ENCODE peak calls at places on chromosomes 7 and 10, in eight cellular contexts. I is activated naive CD4-positive, alpha-beta T cell treated with anti-CD3 and anti-CD28 coated beads, Interleukin-2, amount 50 U/mL, for 72 hours; V is neural progenitor cell; N is HCT116; T is A549; U is KG1; M is stimulated activated naive CD8-positive, alpha-beta T cell treated with anti-CD3 and anti-CD28 coated beads, Interleukin-15, amount 100 ng/mL, for 72 hours; Y is neural crest cell. G is an unnamed sample.

GRCh38 chr7:4204530-4205165 is 477.4 kb upstream of the FOXK1 start:
- DNase-seq in I (no peak), V (peak), N (no peak), T (peak), U (no peak), M (no peak), Y (no peak), G (no peak)

GRCh38 chr7:126079151-126079550 is 1149.5 kb upstream of the POT1 start:
- DNase-seq in I (no peak), V (peak), N (no peak), T (no peak), U (no peak), M (no peak), Y (no peak), G (no peak)

GRCh38 chr10:61744469-61744868 is 81.7 kb downstream of the CABCOCO1 start:
- DNase-seq in I (no peak), V (no peak), N (no peak), T (peak), U (no peak), M (no peak), Y (no peak), G (no peak)

GRCh38 chr7:64874114-64874513 is 29.0 kb upstream of the ZNF273 start:
- DNase-seq in I (no peak), V (no peak), N (no peak), T (no peak), U (no peak), M (no peak), Y (no peak), G (peak)

GRCh38 chr7:139774376-139774775 is 3.4 kb downstream of the HIPK2 start:
- DNase-seq in I (no peak), V (no peak), N (no peak), T (no peak), U (no peak), M (no peak), Y (no peak), G (peak)

GRCh38 chr10:103021897-103022286 is 103.8 kb downstream of the CNNM2 start:
- DNase-seq in I (no peak), V (no peak), N (no peak), T (peak), U (no peak), M (no peak), Y (no peak), G (no peak)

GRCh38 chr7:1501487-1502270 is 2.5 kb downstream of the INTS1 start:
- DNase-seq in I (no peak), V (no peak), N (no peak), T (no peak), U (no peak), M (no peak), Y (no peak), G (peak)

GRCh38 chr10:88196298-88196697 is 332.9 kb downstream of the PTEN start:
- DNase-seq in I (no peak), V (no peak), N (no peak), T (no peak), U (no peak), M (no peak), Y (no peak), G (peak)

GRCh38 chr10:14556285-14556956 is 218.3 kb downstream of the FAM107B start:
- DNase-seq in I (no peak), V (peak), N (no peak), T (peak), U (no peak), M (no peak), Y (no peak), G (no peak)

GRCh38 chr10:86376852-86377796 is 10.5 kb upstream of the GRID1 start:
- DNase-seq in I (peak), V (peak), N (peak), T (peak), U (peak), M (peak), Y (peak), G (peak)

GRCh38 chr10:97974526-97975525 is 55.6 kb downstream of the CRTAC1 start:
- DNase-seq in I (no peak), V (peak), N (no peak), T (no peak), U (no peak), M (no peak), Y (peak), G (no peak)

GRCh38 chr7:130921391-130922180 is 187.6 kb upstream of the KLF14 start:
- DNase-seq in I (no peak), V (peak), N (no peak), T (no peak), U (no peak), M (peak), Y (peak), G (peak)

GRCh38 chr10:118832242-118832651 is 77.5 kb upstream of the CACUL1 start:
- DNase-seq in I (no peak), V (no peak), N (no peak), T (no peak), U (no peak), M (no peak), Y (no peak), G (peak)

GRCh38 chr10:24242562-24242961 is 33.6 kb downstream of the KIAA1217 start:
- DNase-seq in I (no peak), V (no peak), N (no peak), T (no peak), U (no peak), M (no peak), Y (no peak), G (no peak)

GRCh38 chr7:69732203-69732602 is 133.9 kb downstream of the AUTS2 start:
- DNase-seq in I (no peak), V (no peak), N (no peak), T (peak), U (no peak), M (no peak), Y (no peak), G (no peak)

GRCh38 chr7:86116-86515 is 106.3 kb upstream of the FAM20C start:
- DNase-seq in I (no peak), V (peak), N (no peak), T (no peak), U (no peak), M (no peak), Y (no peak), G (no peak)

G was measured in myocyte.